ENCODE peak calls at places on chromosomes 5 and 9, in four cellular contexts. One of them, this sample, is unnamed.

GRCh38 chr9:110027624-110028023 is 180.3 kb downstream of the C9orf152 start:
- DNase-seq in K562: no peak
- DNase-seq in H1: no peak
- DNase-seq in HepG2: peak
- DNase-seq in this sample: no peak

GRCh38 chr9:79220246-79220645 is 351.5 kb upstream of the TLE4 start:
- DNase-seq in K562: no peak
- DNase-seq in H1: no peak
- DNase-seq in HepG2: no peak
- DNase-seq in this sample: no peak

GRCh38 chr9:34550681-34551270 is 28.0 kb upstream of the ENHO start:
- DNase-seq in K562: no peak
- DNase-seq in H1: peak
- DNase-seq in HepG2: no peak
- DNase-seq in this sample: no peak

GRCh38 chr5:141605523-141606277 is 13.1 kb downstream of the DIAPH1 start:
- DNase-seq in K562: peak
- DNase-seq in H1: no peak
- DNase-seq in HepG2: no peak
- DNase-seq in this sample: peak

GRCh38 chr5:147037517-147038205 is 159.1 kb upstream of the PPP2R2B start:
- DNase-seq in K562: no peak
- DNase-seq in H1: no peak
- DNase-seq in HepG2: no peak
- DNase-seq in this sample: no peak

GRCh38 chr5:179864686-179865085 is 6.1 kb upstream of the MRNIP start:
- DNase-seq in K562: no peak
- DNase-seq in H1: no peak
- DNase-seq in HepG2: no peak
- DNase-seq in this sample: no peak

GRCh38 chr9:83208065-83208850 is 145.3 kb upstream of the RASEF start:
- DNase-seq in K562: peak
- DNase-seq in H1: no peak
- DNase-seq in HepG2: peak
- DNase-seq in this sample: no peak

GRCh38 chr9:37032713-37033112 is 1.4 kb downstream of the PAX5 start:
- DNase-seq in K562: no peak
- DNase-seq in H1: no peak
- DNase-seq in HepG2: no peak
- DNase-seq in this sample: no peak

GRCh38 chr5:168291281-168291960 is at the start of gene WWC1:
- DNase-seq in K562: no peak
- DNase-seq in H1: peak
- DNase-seq in HepG2: peak
- DNase-seq in this sample: peak

GRCh38 chr9:97293207-97293721 is 14.2 kb upstream of the CCDC180 start:
- DNase-seq in K562: peak
- DNase-seq in H1: no peak
- DNase-seq in HepG2: peak
- DNase-seq in this sample: no peak

GRCh38 chr9:19634881-19635280 is 154.0 kb downstream of the SLC24A2 start:
- DNase-seq in K562: no peak
- DNase-seq in H1: no peak
- DNase-seq in HepG2: no peak
- DNase-seq in this sample: no peak

GRCh38 chr9:114697951-114698351 is 16.0 kb upstream of the TEX48 start:
- DNase-seq in K562: no peak
- DNase-seq in H1: no peak
- DNase-seq in HepG2: no peak
- DNase-seq in this sample: peak

GRCh38 chr9:21523021-21524014 is 41.2 kb upstream of the IFNE start:
- DNase-seq in K562: no peak
- DNase-seq in H1: no peak
- DNase-seq in HepG2: no peak
- DNase-seq in this sample: no peak

GRCh38 chr9:115691097-115691496 is 462.5 kb upstream of the PAPPA start:
- DNase-seq in K562: no peak
- DNase-seq in H1: no peak
- DNase-seq in HepG2: no peak
- DNase-seq in this sample: no peak

GRCh38 chr5:125196479-125197183 is 450.2 kb upstream of the ZNF608 start:
- DNase-seq in K562: no peak
- DNase-seq in H1: no peak
- DNase-seq in HepG2: no peak
- DNase-seq in this sample: no peak

GRCh38 chr9:7936201-7936600 is 136.6 kb upstream of the DMAC1 start:
- DNase-seq in K562: no peak
- DNase-seq in H1: no peak
- DNase-seq in HepG2: no peak
- DNase-seq in this sample: no peak

GRCh38 chr5:54455413-54456157 is at the start of gene HSPB3:
- DNase-seq in K562: no peak
- DNase-seq in H1: no peak
- DNase-seq in HepG2: no peak
- DNase-seq in this sample: no peak

GRCh38 chr5:89703799-89704198 is 705.8 kb downstream of the CETN3 start:
- DNase-seq in K562: no peak
- DNase-seq in H1: no peak
- DNase-seq in HepG2: no peak
- DNase-seq in this sample: no peak

GRCh38 chr9:116812231-116813028 is 125.3 kb downstream of the TRIM32 start:
- DNase-seq in K562: no peak
- DNase-seq in H1: no peak
- DNase-seq in HepG2: no peak
- DNase-seq in this sample: no peak

GRCh38 chr5:10684303-10685086 is 76.5 kb downstream of the DAP start:
- DNase-seq in K562: no peak
- DNase-seq in H1: no peak
- DNase-seq in HepG2: no peak
- DNase-seq in this sample: no peak

GRCh38 chr5:67610191-67610912 is 413.8 kb upstream of the CD180 start:
- DNase-seq in K562: no peak
- DNase-seq in H1: no peak
- DNase-seq in HepG2: no peak
- DNase-seq in this sample: no peak

GRCh38 chr9:87812375-87813118 is 70.1 kb upstream of the SPATA31E1 start:
- DNase-seq in K562: peak
- DNase-seq in H1: no peak
- DNase-seq in HepG2: peak
- DNase-seq in this sample: no peak

GRCh38 chr9:129309906-129310305 is 131.8 kb upstream of the IER5L start:
- DNase-seq in K562: peak
- DNase-seq in H1: no peak
- DNase-seq in HepG2: no peak
- DNase-seq in this sample: no peak

GRCh38 chr9:100027543-100027942 is 71.3 kb downstream of the ERP44 start:
- DNase-seq in K562: no peak
- DNase-seq in H1: no peak
- DNase-seq in HepG2: no peak
- DNase-seq in this sample: no peak

GRCh38 chr9:76818271-76818670 is 54.0 kb downstream of the PCA3 start:
- DNase-seq in K562: peak
- DNase-seq in H1: no peak
- DNase-seq in HepG2: peak
- DNase-seq in this sample: no peak

GRCh38 chr5:88660947-88661869 is 221.8 kb downstream of the MEF2C start:
- DNase-seq in K562: peak
- DNase-seq in H1: peak
- DNase-seq in HepG2: no peak
- DNase-seq in this sample: no peak

GRCh38 chr5:76401801-76402250 is 1.3 kb upstream of the IQGAP2 start:
- DNase-seq in K562: no peak
- DNase-seq in H1: no peak
- DNase-seq in HepG2: no peak
- DNase-seq in this sample: peak

GRCh38 chr5:133290669-133291235 is 238.9 kb downstream of the HSPA4 start:
- DNase-seq in K562: no peak
- DNase-seq in H1: no peak
- DNase-seq in HepG2: no peak
- DNase-seq in this sample: no peak

GRCh38 chr5:14286574-14287399 is 143.6 kb downstream of the TRIO start:
- DNase-seq in K562: no peak
- DNase-seq in H1: no peak
- DNase-seq in HepG2: no peak
- DNase-seq in this sample: peak

GRCh38 chr5:95861221-95861857 is 38.8 kb upstream of the GLRX start:
- DNase-seq in K562: no peak
- DNase-seq in H1: no peak
- DNase-seq in HepG2: peak
- DNase-seq in this sample: no peak

GRCh38 chr9:27142299-27142930 is 33.4 kb downstream of the TEK start:
- DNase-seq in K562: no peak
- DNase-seq in H1: no peak
- DNase-seq in HepG2: no peak
- DNase-seq in this sample: no peak
- TF ChIP-seq TAF1 in K562: no peak
- TF ChIP-seq TAF1 in H1: no peak
- TF ChIP-seq TAF1 in HepG2: no peak
- TF ChIP-seq TAF1 in this sample: no peak

GRCh38 chr9:96216618-96217017 is 85.4 kb downstream of the HSD17B3 start:
- DNase-seq in K562: no peak
- DNase-seq in H1: no peak
- DNase-seq in HepG2: no peak
- DNase-seq in this sample: no peak
- TF ChIP-seq ATF2 in K562: no peak
- TF ChIP-seq ATF2 in H1: no peak
- TF ChIP-seq ATF2 in HepG2: no peak
- TF ChIP-seq ATF2 in this sample: no peak

DNA sequence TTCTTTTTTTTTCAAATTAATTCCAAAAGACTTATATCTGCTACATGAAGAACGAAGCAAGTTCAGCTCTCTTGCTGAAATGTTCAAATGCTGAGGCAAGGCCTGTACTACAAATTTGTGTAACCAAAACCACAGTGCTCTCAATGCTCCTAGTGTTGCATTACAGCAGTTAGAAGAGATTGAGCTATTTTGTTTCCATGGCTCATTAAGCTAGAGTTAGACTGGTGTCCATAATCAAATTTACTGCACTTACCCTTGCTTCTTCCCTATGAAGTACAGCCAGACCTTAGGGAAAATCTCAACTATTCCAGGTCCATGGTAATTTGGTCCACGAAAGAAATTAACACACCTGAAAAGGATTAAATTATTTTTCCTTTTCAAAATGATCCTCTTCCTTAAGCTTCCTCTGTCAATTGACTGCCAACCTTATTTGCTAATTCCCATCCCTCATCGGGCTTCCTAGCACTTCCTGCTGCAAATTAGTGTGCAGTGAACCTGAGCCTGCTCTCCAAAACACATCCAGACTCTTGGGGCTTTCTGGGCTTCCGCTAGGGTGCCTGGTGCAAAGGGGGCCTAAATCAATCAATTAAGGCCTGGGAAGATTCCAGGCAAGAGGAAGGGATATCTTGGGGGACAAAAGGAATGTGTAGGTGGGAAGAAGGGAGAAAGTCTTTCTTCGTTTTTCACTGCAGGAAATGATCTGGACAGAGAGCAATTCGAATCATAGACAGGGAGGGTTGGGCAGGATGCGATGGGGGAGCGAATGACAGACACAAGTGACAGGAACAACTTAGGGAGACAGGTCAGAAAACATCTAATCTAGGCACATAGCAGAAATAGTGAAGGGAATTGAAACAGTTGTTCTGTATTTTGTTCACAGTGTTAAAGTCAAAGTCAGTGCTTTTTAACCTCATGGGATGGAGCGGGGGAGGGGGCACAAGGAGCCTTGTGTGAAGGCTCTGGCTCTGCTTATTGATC is 542.4 kb downstream of the RAB3C start:
- DNase-seq in K562: no peak
- DNase-seq in H1: peak
- DNase-seq in HepG2: no peak
- DNase-seq in this sample: no peak
- TF ChIP-seq CHD2 in K562: no peak
- TF ChIP-seq CHD2 in H1: no peak
- TF ChIP-seq CHD2 in HepG2: no peak
- TF ChIP-seq CHD2 in this sample: no peak

GRCh38 chr5:86909461-86909881 is 291.7 kb downstream of the COX7C start:
- DNase-seq in K562: no peak
- DNase-seq in H1: no peak
- DNase-seq in HepG2: no peak
- DNase-seq in this sample: no peak

GRCh38 chr5:86909896-86910295 is 292.2 kb downstream of the COX7C start:
- DNase-seq in K562: no peak
- DNase-seq in H1: no peak
- DNase-seq in HepG2: no peak
- DNase-seq in this sample: no peak
- TF ChIP-seq TAF1 in K562: no peak
- TF ChIP-seq TAF1 in H1: no peak
- TF ChIP-seq TAF1 in HepG2: no peak
- TF ChIP-seq TAF1 in this sample: no peak

GRCh38 chr5:175656966-175657365 is 905 bp upstream of the HRH2 start:
- DNase-seq in K562: no peak
- DNase-seq in H1: no peak
- DNase-seq in HepG2: no peak
- DNase-seq in this sample: no peak
- TF ChIP-seq ATF2 in K562: no peak
- TF ChIP-seq ATF2 in H1: no peak
- TF ChIP-seq ATF2 in HepG2: no peak
- TF ChIP-seq ATF2 in this sample: no peak

GRCh38 chr5:7018601-7019000 is 305.4 kb downstream of the TENT4A start:
- DNase-seq in K562: no peak
- DNase-seq in H1: no peak
- DNase-seq in HepG2: no peak
- DNase-seq in this sample: no peak

GRCh38 chr5:7012057-7012456 is 298.8 kb downstream of the TENT4A start:
- DNase-seq in K562: no peak
- DNase-seq in H1: no peak
- DNase-seq in HepG2: no peak
- DNase-seq in this sample: no peak

GRCh38 chr5:7018144-7018543 is 304.9 kb downstream of the TENT4A start:
- DNase-seq in K562: no peak
- DNase-seq in H1: no peak
- DNase-seq in HepG2: no peak
- DNase-seq in this sample: no peak

GRCh38 chr5:7015586-7016256 is 302.5 kb downstream of the TENT4A start:
- DNase-seq in K562: peak
- DNase-seq in H1: peak
- DNase-seq in HepG2: no peak
- DNase-seq in this sample: no peak

GRCh38 chr5:7017004-7017770 is 304.0 kb downstream of the TENT4A start:
- DNase-seq in K562: no peak
- DNase-seq in H1: no peak
- DNase-seq in HepG2: no peak
- DNase-seq in this sample: no peak
- TF ChIP-seq CHD2 in K562: no peak
- TF ChIP-seq CHD2 in H1: no peak
- TF ChIP-seq CHD2 in HepG2: no peak
- TF ChIP-seq CHD2 in this sample: no peak